ENCODE peak calls at places on chromosome 2, in eight cellular contexts. One of them, this sample, is unnamed. For H3K4me1, the result is how much of the 10 kb centered on the place peaks cover.

GRCh38 chr2:102217032-102217431 is 30.2 kb downstream of the IL1RL2 start:
- DNase-seq in GM23248: no peak
- DNase-seq in sigmoid colon: no peak
- DNase-seq in SK-N-SH: no peak
- DNase-seq in colonic mucosa: no peak
- DNase-seq in cardiac muscle cell: no peak
- DNase-seq in neural progenitor cell: no peak
- DNase-seq in tibial artery: no peak
- DNase-seq in this sample: no peak

GRCh38 chr2:173400760-173401159 is 46.1 kb downstream of the CDCA7 start:
- DNase-seq in SK-N-SH: peak
- DNase-seq in cardiac muscle cell: no peak
- DNase-seq in sigmoid colon: no peak
- DNase-seq in colonic mucosa: no peak
- DNase-seq in neural progenitor cell: peak
- DNase-seq in tibial artery: no peak
- DNase-seq in GM23248: peak
- DNase-seq in this sample: no peak

GRCh38 chr2:127508621-127509034 is 17.7 kb downstream of the IWS1 start:
- DNase-seq in colonic mucosa: peak
- DNase-seq in tibial artery: peak
- DNase-seq in sigmoid colon: peak
- DNase-seq in SK-N-SH: peak
- DNase-seq in cardiac muscle cell: peak
- DNase-seq in GM23248: peak
- DNase-seq in neural progenitor cell: no peak
- DNase-seq in this sample: peak

GRCh38 chr2:191638802-191639172 is 39.1 kb upstream of the NABP1 start:
- DNase-seq in tibial artery: no peak
- DNase-seq in GM23248: no peak
- DNase-seq in sigmoid colon: no peak
- DNase-seq in SK-N-SH: no peak
- DNase-seq in neural progenitor cell: no peak
- DNase-seq in cardiac muscle cell: no peak
- DNase-seq in colonic mucosa: no peak
- DNase-seq in this sample: no peak

GRCh38 chr2:6576312-6576711 is 289.4 kb downstream of the CMPK2 start:
- DNase-seq in neural progenitor cell: no peak
- DNase-seq in GM23248: peak
- DNase-seq in cardiac muscle cell: no peak
- DNase-seq in colonic mucosa: no peak
- DNase-seq in tibial artery: no peak
- DNase-seq in SK-N-SH: no peak
- DNase-seq in sigmoid colon: no peak
- DNase-seq in this sample: no peak

GRCh38 chr2:118774458-118775133 is 72.9 kb downstream of the EN1 start:
- DNase-seq in cardiac muscle cell: peak
- DNase-seq in sigmoid colon: no peak
- DNase-seq in neural progenitor cell: peak
- DNase-seq in colonic mucosa: peak
- DNase-seq in GM23248: peak
- DNase-seq in SK-N-SH: peak
- DNase-seq in tibial artery: no peak
- DNase-seq in this sample: peak

GRCh38 chr2:181680055-181680936 is at the start of gene NEUROD1:
- DNase-seq in SK-N-SH: peak
- DNase-seq in colonic mucosa: no peak
- DNase-seq in cardiac muscle cell: no peak
- DNase-seq in tibial artery: no peak
- DNase-seq in GM23248: no peak
- DNase-seq in neural progenitor cell: peak
- DNase-seq in sigmoid colon: no peak
- DNase-seq in this sample: no peak

GRCh38 chr2:238738917-238739316 is 109.0 kb upstream of the TWIST2 start:
- DNase-seq in neural progenitor cell: no peak
- DNase-seq in GM23248: no peak
- DNase-seq in cardiac muscle cell: no peak
- DNase-seq in colonic mucosa: no peak
- DNase-seq in sigmoid colon: no peak
- DNase-seq in SK-N-SH: no peak
- DNase-seq in tibial artery: no peak
- DNase-seq in this sample: no peak

GRCh38 chr2:121506621-121507020 is 24.1 kb upstream of the RNU4ATAC start:
- DNase-seq in colonic mucosa: no peak
- DNase-seq in GM23248: no peak
- DNase-seq in sigmoid colon: no peak
- DNase-seq in tibial artery: no peak
- DNase-seq in SK-N-SH: no peak
- DNase-seq in cardiac muscle cell: no peak
- DNase-seq in neural progenitor cell: no peak
- DNase-seq in this sample: no peak

GRCh38 chr2:195575879-195576391 is 81.1 kb upstream of the SLC39A10 start:
- DNase-seq in sigmoid colon: no peak
- DNase-seq in neural progenitor cell: peak
- DNase-seq in tibial artery: no peak
- DNase-seq in colonic mucosa: no peak
- DNase-seq in GM23248: peak
- DNase-seq in cardiac muscle cell: peak
- DNase-seq in SK-N-SH: peak
- DNase-seq in this sample: peak
- H3K4me3 ChIP-seq in sigmoid colon: no peak
- H3K4me3 ChIP-seq in neural progenitor cell: no peak
- H3K4me3 ChIP-seq in tibial artery: no peak
- H3K4me3 ChIP-seq in colonic mucosa: no peak
- H3K4me3 ChIP-seq in GM23248: peak
- H3K4me3 ChIP-seq in cardiac muscle cell: no peak
- H3K4me3 ChIP-seq in SK-N-SH: no peak
- H3K4me3 ChIP-seq in this sample: no peak

GRCh38 chr2:237723613-237724012 is 75.0 kb upstream of the RBM44 start:
- DNase-seq in SK-N-SH: peak
- DNase-seq in GM23248: peak
- DNase-seq in sigmoid colon: peak
- DNase-seq in neural progenitor cell: peak
- DNase-seq in colonic mucosa: peak
- DNase-seq in cardiac muscle cell: no peak
- DNase-seq in tibial artery: peak
- DNase-seq in this sample: peak

GRCh38 chr2:237720962-237721361 is 77.6 kb upstream of the RBM44 start:
- DNase-seq in tibial artery: no peak
- DNase-seq in SK-N-SH: no peak
- DNase-seq in neural progenitor cell: no peak
- DNase-seq in sigmoid colon: peak
- DNase-seq in GM23248: peak
- DNase-seq in cardiac muscle cell: peak
- DNase-seq in colonic mucosa: no peak
- DNase-seq in this sample: peak

GRCh38 chr2:237723023-237723422 is 75.6 kb upstream of the RBM44 start:
- DNase-seq in colonic mucosa: no peak
- DNase-seq in tibial artery: no peak
- DNase-seq in GM23248: no peak
- DNase-seq in SK-N-SH: no peak
- DNase-seq in sigmoid colon: no peak
- DNase-seq in neural progenitor cell: no peak
- DNase-seq in cardiac muscle cell: no peak
- DNase-seq in this sample: no peak

GRCh38 chr2:237721828-237722227 is 76.8 kb upstream of the RBM44 start:
- DNase-seq in sigmoid colon: no peak
- DNase-seq in tibial artery: peak
- DNase-seq in SK-N-SH: no peak
- DNase-seq in colonic mucosa: no peak
- DNase-seq in GM23248: no peak
- DNase-seq in cardiac muscle cell: no peak
- DNase-seq in neural progenitor cell: no peak
- DNase-seq in this sample: no peak

DNA sequence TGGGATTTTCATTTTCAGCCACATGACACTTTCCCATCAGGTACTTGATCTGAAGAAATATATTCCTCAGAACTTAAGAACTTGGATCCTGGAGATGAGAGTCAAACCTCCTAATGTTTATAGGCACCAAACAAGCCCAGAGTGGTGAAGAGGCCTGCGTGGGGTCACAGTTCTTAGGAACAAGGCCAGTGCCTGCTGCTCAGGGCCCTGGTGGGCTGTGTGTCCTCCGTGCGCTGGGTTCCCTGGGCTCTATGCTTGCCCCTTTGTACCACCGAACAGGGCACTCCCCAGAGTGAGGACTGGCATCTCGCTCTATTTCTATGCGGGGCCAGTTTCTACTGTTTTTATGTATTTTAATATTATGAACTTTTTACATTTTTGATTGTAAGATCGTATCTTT is 76.0 kb upstream of the RBM44 start:
- DNase-seq in tibial artery: no peak
- DNase-seq in SK-N-SH: no peak
- DNase-seq in colonic mucosa: no peak
- DNase-seq in cardiac muscle cell: no peak
- DNase-seq in GM23248: no peak
- DNase-seq in neural progenitor cell: no peak
- DNase-seq in sigmoid colon: peak
- DNase-seq in this sample: no peak
- H3K4me1 ChIP-seq in tibial artery: under half
- H3K4me1 ChIP-seq in SK-N-SH: under half
- H3K4me1 ChIP-seq in colonic mucosa: under half
- H3K4me1 ChIP-seq in cardiac muscle cell: under half
- H3K4me1 ChIP-seq in GM23248: under half
- H3K4me1 ChIP-seq in neural progenitor cell: under half
- H3K4me1 ChIP-seq in sigmoid colon: half or more
- H3K4me1 ChIP-seq in this sample: under half

GRCh38 chr2:32945286-32945685 is 1.5 kb upstream of the LTBP1 start:
- DNase-seq in tibial artery: no peak
- DNase-seq in SK-N-SH: no peak
- DNase-seq in colonic mucosa: no peak
- DNase-seq in neural progenitor cell: no peak
- DNase-seq in GM23248: no peak
- DNase-seq in sigmoid colon: no peak
- DNase-seq in cardiac muscle cell: no peak
- DNase-seq in this sample: peak

GRCh38 chr2:32948266-32948665 is 1.5 kb downstream of the LTBP1 start:
- DNase-seq in neural progenitor cell: no peak
- DNase-seq in SK-N-SH: no peak
- DNase-seq in GM23248: no peak
- DNase-seq in cardiac muscle cell: no peak
- DNase-seq in sigmoid colon: no peak
- DNase-seq in colonic mucosa: no peak
- DNase-seq in tibial artery: no peak
- DNase-seq in this sample: no peak

GRCh38 chr2:32946314-32947075 is at the start of gene LTBP1:
- DNase-seq in colonic mucosa: peak
- DNase-seq in cardiac muscle cell: peak
- DNase-seq in SK-N-SH: peak
- DNase-seq in tibial artery: peak
- DNase-seq in GM23248: peak
- DNase-seq in neural progenitor cell: peak
- DNase-seq in sigmoid colon: peak
- DNase-seq in this sample: peak

GRCh38 chr2:32947484-32948143 is 861 bp downstream of the LTBP1 start:
- DNase-seq in cardiac muscle cell: peak
- DNase-seq in sigmoid colon: peak
- DNase-seq in GM23248: peak
- DNase-seq in neural progenitor cell: peak
- DNase-seq in tibial artery: peak
- DNase-seq in SK-N-SH: peak
- DNase-seq in colonic mucosa: peak
- DNase-seq in this sample: peak

GRCh38 chr2:32947076-32947483 is 327 bp downstream of the LTBP1 start:
- DNase-seq in GM23248: peak
- DNase-seq in sigmoid colon: no peak
- DNase-seq in neural progenitor cell: no peak
- DNase-seq in SK-N-SH: no peak
- DNase-seq in cardiac muscle cell: no peak
- DNase-seq in tibial artery: peak
- DNase-seq in colonic mucosa: no peak
- DNase-seq in this sample: peak
- H3K27ac ChIP-seq in GM23248: no peak
- H3K27ac ChIP-seq in sigmoid colon: peak
- H3K27ac ChIP-seq in neural progenitor cell: no peak
- H3K27ac ChIP-seq in SK-N-SH: no peak
- H3K27ac ChIP-seq in cardiac muscle cell: peak
- H3K27ac ChIP-seq in tibial artery: peak
- H3K27ac ChIP-seq in colonic mucosa: peak
- H3K27ac ChIP-seq in this sample: no peak

DNA sequence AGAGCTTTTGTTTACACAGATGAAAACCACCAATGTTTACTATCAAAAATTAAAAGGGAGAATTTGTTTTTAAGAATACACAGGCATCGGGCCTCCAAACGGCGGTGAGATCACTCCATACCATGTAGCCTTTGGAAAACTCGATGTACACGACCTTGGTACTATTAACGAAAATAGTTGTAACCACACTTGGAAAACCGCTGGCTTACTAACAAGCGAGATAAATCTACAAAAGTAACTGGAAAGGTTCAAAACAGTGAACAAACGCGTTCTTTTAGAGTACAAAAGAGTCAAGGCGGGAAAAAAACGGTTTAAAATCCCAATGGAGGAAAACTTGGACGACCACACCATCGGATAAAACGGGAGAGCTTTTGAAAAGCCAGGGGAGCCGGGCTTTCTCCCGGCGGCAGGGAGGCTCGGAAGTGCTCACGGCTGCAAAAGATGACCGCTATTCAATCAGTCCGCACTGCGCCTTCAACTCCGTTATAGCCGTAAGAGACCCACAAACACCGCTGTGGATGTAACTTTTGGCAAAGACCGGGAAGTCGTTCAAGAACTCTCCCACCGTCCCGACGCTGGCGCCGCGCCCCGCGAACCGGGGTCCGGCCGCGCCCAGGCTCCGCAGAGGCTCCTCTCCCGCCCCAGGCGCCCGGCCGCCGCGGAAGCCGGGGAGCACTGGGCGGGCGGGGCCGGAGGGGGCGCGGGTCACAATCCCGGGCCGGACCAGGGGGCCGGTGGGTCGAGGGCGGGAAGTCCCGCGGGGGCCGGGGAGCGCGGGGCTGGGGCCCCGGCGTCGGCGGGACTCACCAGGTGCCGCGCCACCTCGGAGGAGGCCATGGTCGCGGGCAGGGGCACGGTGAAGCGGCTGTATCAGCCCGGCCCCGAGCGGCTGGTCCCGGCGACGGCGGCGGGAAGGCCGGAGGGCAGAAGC is 510 bp downstream of the SEPTIN10 start:
- DNase-seq in GM23248: peak
- DNase-seq in sigmoid colon: peak
- DNase-seq in neural progenitor cell: peak
- DNase-seq in colonic mucosa: peak
- DNase-seq in cardiac muscle cell: peak
- DNase-seq in tibial artery: peak
- DNase-seq in SK-N-SH: peak
- DNase-seq in this sample: peak
- H3K4me3 ChIP-seq in GM23248: peak
- H3K4me3 ChIP-seq in sigmoid colon: peak
- H3K4me3 ChIP-seq in neural progenitor cell: peak
- H3K4me3 ChIP-seq in colonic mucosa: peak
- H3K4me3 ChIP-seq in cardiac muscle cell: peak
- H3K4me3 ChIP-seq in tibial artery: peak
- H3K4me3 ChIP-seq in SK-N-SH: peak
- H3K4me3 ChIP-seq in this sample: peak

DNA sequence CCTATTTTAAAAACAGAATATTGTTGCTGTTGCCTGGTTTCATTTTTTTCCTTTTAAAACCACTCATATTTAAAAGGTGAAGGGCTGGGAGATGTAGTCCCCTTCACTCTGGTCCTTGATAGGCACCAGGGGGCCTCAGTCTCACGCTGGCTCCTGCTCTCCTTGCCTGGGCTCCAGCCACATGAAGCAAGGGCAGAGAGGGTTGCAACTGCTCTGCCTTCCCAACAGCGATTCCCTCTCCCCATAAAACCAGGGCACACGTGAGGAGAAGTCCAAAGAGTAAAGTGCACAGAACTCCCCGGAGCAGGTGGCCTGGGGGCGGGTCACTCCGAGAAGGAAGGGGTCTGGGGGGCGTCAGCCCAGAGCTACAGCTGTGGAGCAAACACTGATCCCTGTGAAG is 12.8 kb downstream of the TMEM127 start:
- DNase-seq in GM23248: no peak
- DNase-seq in neural progenitor cell: no peak
- DNase-seq in colonic mucosa: no peak
- DNase-seq in SK-N-SH: no peak
- DNase-seq in sigmoid colon: no peak
- DNase-seq in cardiac muscle cell: no peak
- DNase-seq in tibial artery: no peak
- DNase-seq in this sample: peak
- H3K4me1 ChIP-seq in GM23248: under half
- H3K4me1 ChIP-seq in neural progenitor cell: under half
- H3K4me1 ChIP-seq in colonic mucosa: under half
- H3K4me1 ChIP-seq in SK-N-SH: under half
- H3K4me1 ChIP-seq in sigmoid colon: under half
- H3K4me1 ChIP-seq in cardiac muscle cell: under half
- H3K4me1 ChIP-seq in tibial artery: under half
- H3K4me1 ChIP-seq in this sample: under half

This sample was measured in small intestine.